ENCODE peak calls at places on chromosomes 13 and 19, in four cellular contexts. X, J, A and E are unnamed samples.

GRCh38 chr19:3413796-3414327 is 47.5 kb downstream of the NFIC start:
- DNase-seq in A (no peak), X (peak), J (no peak), E (peak)

GRCh38 chr19:8336072-8336569 is 6.9 kb downstream of the KANK3 start:
- DNase-seq in X (no peak), A (no peak), J (peak), E (no peak)

GRCh38 chr13:100176781-100177389 is 88.0 kb downstream of the PCCA start:
- DNase-seq in X (no peak), A (no peak), J (no peak), E (no peak)

GRCh38 chr13:37109080-37109678 is 3.7 kb upstream of the CSNK1A1L start:
- DNase-seq in A (no peak), X (no peak), J (no peak), E (peak)

GRCh38 chr13:110228936-110229904 is 77.7 kb downstream of the COL4A1 start:
- DNase-seq in X (no peak), A (no peak), J (no peak), E (no peak)

GRCh38 chr13:51519839-51520238 is 64.4 kb upstream of the WDFY2 start:
- DNase-seq in X (no peak), J (no peak), A (no peak), E (peak)

GRCh38 chr19:49895566-49896297 is 955 bp downstream of the IL4I1 start:
- DNase-seq in X (no peak), J (no peak), A (no peak), E (no peak)

GRCh38 chr13:73076013-73076412 is 17.2 kb downstream of the KLF5 start:
- DNase-seq in J (no peak), A (no peak), X (no peak), E (no peak)

GRCh38 chr13:28611654-28612131 is 47.2 kb upstream of the POMP start:
- DNase-seq in A (no peak), X (no peak), J (no peak), E (no peak)

GRCh38 chr19:43784251-43784980 is 3.6 kb upstream of the KCNN4 start:
- DNase-seq in A (no peak), J (no peak), X (peak), E (no peak)

GRCh38 chr13:48920730-48921129 is 55.0 kb upstream of the FNDC3A start:
- DNase-seq in X (no peak), J (no peak), A (no peak), E (no peak)

GRCh38 chr19:11624064-11624463 is 26.8 kb downstream of the ZNF627 start:
- DNase-seq in J (no peak), X (no peak), A (no peak), E (peak)

GRCh38 chr13:23794267-23795161 is 94.7 kb downstream of the MIPEP start:
- DNase-seq in X (no peak), J (no peak), A (peak), E (no peak)

GRCh38 chr19:19459707-19460251 is 54.3 kb downstream of the GATAD2A start:
- DNase-seq in J (no peak), X (no peak), A (no peak), E (no peak)

GRCh38 chr13:93875527-93875926 is 604.0 kb downstream of the DCT start:
- DNase-seq in X (no peak), J (no peak), A (no peak), E (no peak)

GRCh38 chr13:37747071-37747612 is 122.4 kb downstream of the TRPC4 start:
- DNase-seq in A (no peak), J (no peak), X (no peak), E (no peak)

GRCh38 chr19:38409631-38410133 is 6.8 kb downstream of the FAM98C start:
- DNase-seq in X (no peak), A (no peak), J (no peak), E (no peak)

GRCh38 chr13:51539887-51540286 is 44.4 kb upstream of the WDFY2 start:
- DNase-seq in X (no peak), A (no peak), J (no peak), E (no peak)

GRCh38 chr19:35557539-35558399 is 5.7 kb downstream of the ATP4A start:
- DNase-seq in A (no peak), X (peak), J (peak), E (no peak)

GRCh38 chr13:49828452-49828851 is 36.0 kb upstream of the KPNA3 start:
- DNase-seq in A (no peak), X (no peak), J (no peak), E (no peak)

GRCh38 chr19:10748924-10749434 is 31.1 kb downstream of the DNM2 start:
- DNase-seq in J (no peak), A (no peak), X (peak), E (peak)

GRCh38 chr13:37716395-37716794 is 117.8 kb upstream of the POSTN start:
- DNase-seq in J (no peak), X (no peak), A (no peak), E (no peak)

GRCh38 chr19:31285744-31286143 is 63.5 kb downstream of the TSHZ3 start:
- DNase-seq in X (no peak), A (no peak), J (no peak), E (no peak)

GRCh38 chr13:106566682-106567420 is 1.1 kb downstream of the ARGLU1 start:
- DNase-seq in X (no peak), J (no peak), A (no peak), E (peak)

GRCh38 chr13:80083516-80084085 is 257.3 kb downstream of the SPRY2 start:
- DNase-seq in X (no peak), J (no peak), A (no peak), E (no peak)

GRCh38 chr13:57633950-57634828 is 2.6 kb downstream of the PCDH17 start:
- DNase-seq in J (peak), A (no peak), X (no peak), E (no peak)

GRCh38 chr13:25777509-25777908 is 274.3 kb downstream of the SHISA2 start:
- DNase-seq in J (no peak), X (no peak), A (no peak), E (no peak)

GRCh38 chr13:30877335-30877734 is 28.7 kb upstream of the MEDAG start:
- DNase-seq in A (no peak), J (no peak), X (no peak), E (no peak)

GRCh38 chr19:15820646-15821045 is 5.2 kb upstream of the OR10H1 start:
- DNase-seq in A (no peak), X (no peak), J (no peak), E (no peak)

GRCh38 chr19:13868663-13869062 is 8.3 kb upstream of the NANOS3 start:
- DNase-seq in J (no peak), X (no peak), A (no peak), E (no peak)

GRCh38 chr19:44278181-44278690 is 18.6 kb downstream of the ZNF233 start:
- DNase-seq in J (no peak), X (no peak), A (no peak), E (no peak)

GRCh38 chr13:51033431-51034185 is 77.5 kb downstream of the C13orf42 start:
- DNase-seq in A (no peak), J (peak), X (no peak), E (no peak)

GRCh38 chr19:4441994-4442845 is 15.4 kb downstream of the UBXN6 start:
- DNase-seq in A (no peak), J (no peak), X (no peak), E (no peak)

GRCh38 chr19:17243340-17243853 is 2.3 kb downstream of the NR2F6 start:
- DNase-seq in J (no peak), A (no peak), X (no peak), E (peak)

GRCh38 chr13:106499113-106499512 is 36.3 kb downstream of the EFNB2 start:
- DNase-seq in J (no peak), A (no peak), X (no peak), E (no peak)

GRCh38 chr13:51066091-51066831 is 44.8 kb downstream of the C13orf42 start:
- DNase-seq in J (peak), X (no peak), A (no peak), E (no peak)

GRCh38 chr19:4099054-4099764 is 24.7 kb downstream of the MAP2K2 start:
- DNase-seq in X (no peak), J (no peak), A (no peak), E (no peak)

GRCh38 chr13:84651288-84651687 is 769.0 kb upstream of the SLITRK1 start:
- DNase-seq in A (no peak), J (no peak), X (no peak), E (peak)

DNA sequence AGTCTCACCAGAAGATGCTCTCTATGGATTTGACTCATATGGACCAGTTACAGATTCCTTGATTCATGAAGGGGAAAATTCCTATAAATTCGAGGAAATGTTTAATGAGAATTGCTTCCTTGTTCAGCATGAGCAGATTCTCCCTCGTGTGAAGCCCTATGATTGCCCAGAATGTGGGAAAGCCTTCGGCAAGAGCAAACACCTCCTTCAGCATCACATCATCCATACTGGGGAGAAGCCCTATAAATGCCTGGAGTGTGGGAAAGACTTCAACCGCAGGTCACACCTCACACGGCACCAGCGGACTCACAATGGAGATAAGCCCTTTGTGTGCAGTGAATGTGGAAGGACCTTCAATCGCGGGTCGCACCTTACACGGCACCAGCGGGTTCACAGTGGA is 10.7 kb downstream of the ZNF460 start:
- DNase-seq in J (no peak), A (no peak), X (no peak), E (no peak)
- TF ChIP-seq CBX5 in J (no peak), A (no peak), X (no peak), E (no peak)

GRCh38 chr13:20193924-20194631 is 1.3 kb upstream of the GJB2 start:
- DNase-seq in X (no peak), J (no peak), A (no peak), E (no peak)
- TF ChIP-seq CBX5 in X (no peak), J (no peak), A (no peak), E (no peak)

DNA sequence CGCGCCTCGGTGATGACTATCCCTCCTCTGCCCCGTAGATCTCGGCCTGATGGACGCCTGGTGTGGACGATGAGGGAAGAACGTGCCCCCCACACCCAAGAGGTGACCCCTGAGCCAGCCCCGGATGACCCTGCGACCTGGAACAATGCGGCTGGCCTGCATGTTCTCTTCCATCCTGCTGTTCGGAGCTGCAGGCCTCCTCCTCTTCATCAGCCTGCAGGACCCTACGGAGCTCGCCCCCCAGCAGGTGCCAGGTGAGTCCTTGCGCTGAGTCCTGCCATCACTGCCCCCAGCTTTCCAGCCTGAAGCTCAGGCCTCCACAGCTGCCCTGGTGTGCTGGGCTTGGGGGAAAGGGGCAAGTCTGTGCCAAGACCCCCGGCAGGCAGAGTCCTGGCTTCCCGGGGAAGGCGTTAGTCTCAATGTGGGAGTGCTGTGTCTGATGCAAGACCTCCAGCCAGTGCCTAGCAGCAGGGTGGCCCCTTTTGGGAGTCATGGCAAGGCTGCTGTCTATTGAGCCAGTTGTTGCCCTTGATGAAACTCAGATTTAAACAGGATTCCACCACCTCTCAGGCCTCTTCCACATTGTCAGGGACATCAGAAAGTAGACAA is 67.5 kb downstream of the CHST8 start:
- DNase-seq in J (no peak), A (no peak), X (no peak), E (no peak)
- TF ChIP-seq CBX5 in J (no peak), A (no peak), X (no peak), E (no peak)

GRCh38 chr13:43026262-43026661 is 2.9 kb downstream of the DNAJC15 start:
- DNase-seq in X (no peak), J (no peak), A (no peak), E (no peak)

GRCh38 chr13:43020794-43021193 is 2.6 kb upstream of the DNAJC15 start:
- DNase-seq in X (no peak), A (no peak), J (no peak), E (no peak)

GRCh38 chr13:43021926-43022670 is 1.3 kb upstream of the DNAJC15 start:
- DNase-seq in A (no peak), J (no peak), X (no peak), E (no peak)

GRCh38 chr13:43019811-43020210 is 3.6 kb upstream of the DNAJC15 start:
- DNase-seq in A (no peak), J (no peak), X (no peak), E (no peak)

GRCh38 chr13:43023244-43023931 is at the start of gene DNAJC15:
- DNase-seq in X (peak), J (peak), A (peak), E (peak)
- TF ChIP-seq CBX5 in X (no peak), J (no peak), A (peak), E (peak)

GRCh38 chr19:45437328-45437727 is 13.6 kb upstream of the ERCC1 start:
- DNase-seq in X (no peak), J (no peak), A (no peak), E (no peak)

GRCh38 chr19:45440259-45440638 is 16.5 kb upstream of the ERCC1 start:
- DNase-seq in J (no peak), A (no peak), X (no peak), E (no peak)

GRCh38 chr19:45440873-45441654 is 17.3 kb upstream of the ERCC1 start:
- DNase-seq in J (no peak), X (peak), A (no peak), E (no peak)

GRCh38 chr19:45439190-45439568 is 15.5 kb upstream of the ERCC1 start:
- DNase-seq in X (no peak), A (no peak), J (no peak), E (no peak)

GRCh38 chr19:45439569-45440258 is 16.0 kb upstream of the ERCC1 start:
- DNase-seq in J (peak), A (no peak), X (peak), E (no peak)
- TF ChIP-seq CBX5 in J (no peak), A (no peak), X (peak), E (peak)

DNA sequence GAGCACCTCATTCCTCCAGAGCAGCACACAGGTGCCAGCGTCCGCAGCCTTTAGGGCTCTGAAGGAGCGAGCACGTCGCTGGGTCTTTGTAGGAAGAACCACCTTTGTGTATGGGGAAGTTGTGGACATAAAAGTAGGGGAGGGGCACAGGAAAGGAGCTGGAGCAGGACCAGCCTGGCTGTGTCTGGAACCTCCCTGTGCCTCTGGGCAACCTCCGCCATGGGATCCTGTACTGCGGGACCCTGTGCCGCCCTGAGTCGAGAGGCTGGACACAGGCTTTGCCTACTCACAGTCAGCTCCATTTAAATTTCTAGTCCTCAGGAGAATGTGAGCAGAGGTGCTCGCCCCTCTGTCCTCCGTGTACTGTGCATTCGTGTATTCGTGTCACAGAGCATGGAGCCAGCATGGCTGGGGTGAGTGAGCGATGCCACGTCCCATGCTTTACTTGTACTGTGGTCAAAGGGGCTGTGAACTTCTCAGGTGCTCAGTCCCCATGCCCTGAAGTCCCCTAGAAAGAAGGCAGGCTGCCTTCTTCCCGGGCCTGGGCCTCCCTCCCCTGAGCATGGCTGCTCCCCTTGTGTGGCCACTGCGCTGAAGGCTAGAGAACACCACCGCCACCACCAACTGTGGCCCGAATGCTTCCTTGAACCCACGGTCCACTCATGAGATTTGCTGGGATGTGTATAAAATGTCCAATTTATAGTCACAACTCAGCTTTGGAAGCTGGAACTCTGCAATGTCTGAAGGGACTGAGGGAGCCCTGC is 99.9 kb downstream of the TEX29 start:
- DNase-seq in J (no peak), A (no peak), X (no peak), E (no peak)
- TF ChIP-seq CBX5 in J (no peak), A (no peak), X (no peak), E (no peak)

GRCh38 chr13:39682310-39682709 is 26.8 kb downstream of the COG6 start:
- DNase-seq in A (no peak), X (no peak), J (no peak), E (no peak)

GRCh38 chr13:39685652-39686051 is 30.2 kb downstream of the COG6 start:
- DNase-seq in J (no peak), X (no peak), A (no peak), E (no peak)

GRCh38 chr13:39688278-39688677 is 32.8 kb downstream of the COG6 start:
- DNase-seq in X (no peak), A (no peak), J (no peak), E (no peak)

GRCh38 chr13:39682788-39683187 is 27.3 kb downstream of the COG6 start:
- DNase-seq in A (peak), J (no peak), X (no peak), E (no peak)

GRCh38 chr13:39684531-39685137 is 29.2 kb downstream of the COG6 start:
- DNase-seq in J (no peak), A (no peak), X (no peak), E (peak)
- TF ChIP-seq CBX5 in J (no peak), A (no peak), X (no peak), E (no peak)

GRCh38 chr19:51503428-51503827 is 1.8 kb upstream of the SIGLEC12 start:
- DNase-seq in A (no peak), X (no peak), J (no peak), E (no peak)
- TF ChIP-seq CBX5 in A (no peak), X (no peak), J (no peak), E (no peak)

DNA sequence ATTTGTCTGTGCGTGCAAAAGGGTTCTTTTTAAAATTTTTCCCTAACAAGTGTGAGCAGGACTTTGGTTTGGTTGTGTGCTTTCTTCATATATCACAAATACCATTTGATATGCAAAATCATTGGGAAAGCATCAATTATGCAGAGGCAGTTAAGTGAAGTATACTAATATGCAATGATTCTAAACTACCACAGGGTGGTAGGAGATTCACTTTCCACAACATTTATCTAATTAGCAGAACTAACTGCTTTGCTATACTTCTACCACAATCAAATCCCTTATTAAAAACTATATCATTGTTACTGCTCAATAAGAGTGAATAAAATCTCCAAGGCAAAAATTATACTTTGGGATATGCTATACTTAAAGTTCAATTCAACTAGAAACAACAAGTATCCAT is 2738.9 kb upstream of the PCDH20 start:
- DNase-seq in J (no peak), A (no peak), X (no peak), E (no peak)
- TF ChIP-seq CBX5 in J (no peak), A (no peak), X (no peak), E (no peak)